ENCODE peak calls at places on chromosomes 13 and 19, in five cellular contexts. M, U, A, S and P are unnamed samples.

GRCh38 chr13:25276748-25277147 is 10.5 kb downstream of the MTMR6 start:
- DNase-seq in M (no peak), U (no peak), A (peak; percentile 48), S (no peak), P (no peak)

GRCh38 chr19:32177686-32178085 is 167.7 kb upstream of the ZNF507 start:
- DNase-seq in M (no peak), U (no peak), A (no peak), S (no peak), P (no peak)

GRCh38 chr19:46517471-46517870 is 21.8 kb upstream of the PNMA8B start:
- DNase-seq in M (no peak), U (no peak), A (no peak), S (no peak), P (no peak)

GRCh38 chr13:106455777-106456176 is 79.7 kb downstream of the EFNB2 start:
- DNase-seq in M (no peak), U (no peak), A (no peak), S (no peak), P (no peak)

GRCh38 chr13:108225440-108225839 is 7.2 kb downstream of the ABHD13 start:
- DNase-seq in M (peak; percentile 37), U (no peak), A (no peak), S (no peak), P (no peak)

GRCh38 chr13:47661076-47661475 is 340.0 kb downstream of the SUCLA2 start:
- DNase-seq in M (peak; percentile 7), U (no peak), A (peak; percentile 83), S (no peak), P (no peak)

GRCh38 chr19:33796164-33797100 is at the start of gene KCTD15:
- DNase-seq in M (peak; percentile 64), U (no peak), A (no peak), S (no peak), P (peak; percentile 92)

GRCh38 chr19:41261474-41262190 is 2.5 kb upstream of the HNRNPUL1 start:
- DNase-seq in M (no peak), U (no peak), A (no peak), S (no peak), P (no peak)

GRCh38 chr19:617551-618246 is 15.6 kb downstream of the POLRMT start:
- DNase-seq in M (no peak), U (no peak), A (no peak), S (no peak), P (no peak)